ENCODE peak calls at places on chromosomes 3 and 15, in ten cellular contexts. C is activated effector memory CD4-positive, alpha-beta T cell treated with Interleukin-2 at 50 U/mL for 16 hours; Y is GM23338; U is left ventricle myocardium inferior; Z is coronary artery; A is foreskin fibroblast; N is heart left ventricle; F is NCI-H345; B is tibial artery; J is activated naive CD4-positive, alpha-beta T cell treated with anti-CD3 and anti-CD28 coated beads, Interleukin-2, amount 10 ng/mL, durations not matched to agents 7 days and 5 days. E is an unnamed sample.
A peak's percentile ranks its signal among the peaks of the same experiment; 100 is the strongest.

GRCh38 chr3:109117939-109118338 is at the start of gene MORC1:
- DNase-seq in C (no peak), Y (no peak), U (no peak), Z (no peak), A (no peak), N (no peak), F (no peak), B (no peak), J (no peak), E (no peak)

GRCh38 chr3:187064210-187065115 is 74.8 kb downstream of the RPL39L start:
- DNase-seq in C (no peak), Y (peak; percentile 27), U (no peak), Z (no peak), A (peak; percentile 85), N (no peak), F (no peak), B (no peak), J (no peak), E (peak; percentile 40)

GRCh38 chr3:145170101-145170500 is 990.9 kb downstream of the PLOD2 start:
- DNase-seq in C (no peak), Y (no peak), U (no peak), Z (no peak), A (no peak), N (no peak), F (no peak), B (no peak), J (no peak), E (no peak)

GRCh38 chr3:82281205-82281604 is 519.8 kb upstream of the GBE1 start:
- DNase-seq in C (no peak), Y (peak; percentile 41), U (no peak), Z (no peak), A (peak; percentile 15), N (no peak), F (no peak), B (no peak), J (no peak), E (no peak)

GRCh38 chr15:82568986-82569385 is 28.7 kb upstream of the RPS17 start:
- DNase-seq in C (no peak), Y (no peak), U (no peak), Z (no peak), A (no peak), N (no peak), F (no peak), B (no peak), J (no peak), E (no peak)

GRCh38 chr3:127984241-127984975 is 67.8 kb upstream of the SEC61A1 start:
- DNase-seq in C (no peak), Y (no peak), U (no peak), Z (no peak), A (peak; percentile 60), N (no peak), F (no peak), B (no peak), J (no peak), E (peak; percentile 89)

GRCh38 chr15:64894395-64895056 is 17.2 kb upstream of the ANKDD1A start:
- DNase-seq in C (peak; percentile 88), Y (peak; percentile 82), U (no peak), Z (no peak), A (no peak), N (no peak), F (no peak), B (no peak), J (peak; percentile 96), E (no peak)

GRCh38 chr3:170418422-170419300 is at the start of gene CLDN11:
- DNase-seq in C (no peak), Y (peak; percentile 83), U (peak; percentile 40), Z (no peak), A (peak; percentile 87), N (peak; percentile 51), F (peak; percentile 42), B (no peak), J (no peak), E (peak; percentile 93)

GRCh38 chr15:99105516-99106341 is 849 bp downstream of the SYNM start:
- DNase-seq in C (peak; percentile 2), Y (peak; percentile 89), U (peak; percentile 53), Z (peak; percentile 79), A (peak; percentile 83), N (peak; percentile 70), F (peak; percentile 61), B (peak; percentile 40), J (peak; percentile 71), E (peak; percentile 64)

GRCh38 chr3:193842029-193842782 is 249.2 kb downstream of the OPA1 start:
- DNase-seq in C (no peak), Y (no peak), U (no peak), Z (no peak), A (no peak), N (no peak), F (no peak), B (peak; percentile 38), J (no peak), E (no peak)

GRCh38 chr3:46215810-46216414 is 7.8 kb upstream of the CCR1 start:
- DNase-seq in C (no peak), Y (no peak), U (no peak), Z (no peak), A (peak; percentile 44), N (no peak), F (no peak), B (no peak), J (no peak), E (no peak)

GRCh38 chr3:21654662-21655061 is 96.3 kb downstream of the ZNF385D start:
- DNase-seq in C (no peak), Y (no peak), U (no peak), Z (no peak), A (peak; percentile 75), N (no peak), F (no peak), B (no peak), J (no peak), E (no peak)

GRCh38 chr15:66735909-66736305 is 33.9 kb downstream of the SMAD6 start:
- DNase-seq in C (no peak), Y (no peak), U (no peak), Z (no peak), A (peak; percentile 74), N (no peak), F (no peak), B (no peak), J (no peak), E (no peak)

GRCh38 chr3:55297235-55297634 is 189.9 kb downstream of the WNT5A start:
- DNase-seq in C (no peak), Y (no peak), U (no peak), Z (no peak), A (peak; percentile 55), N (no peak), F (no peak), B (no peak), J (no peak), E (no peak)

GRCh38 chr3:185537369-185537970 is 14.9 kb downstream of the LIPH start:
- DNase-seq in C (no peak), Y (peak; percentile 3), U (peak; percentile 41), Z (no peak), A (peak; percentile 78), N (peak; percentile 56), F (no peak), B (peak; percentile 70), J (peak; percentile 49), E (peak; percentile 69)

GRCh38 chr3:130260821-130261402 is 84.6 kb upstream of the COL6A5 start:
- DNase-seq in C (no peak), Y (no peak), U (peak; percentile 24), Z (no peak), A (peak; percentile 19), N (peak; percentile 34), F (no peak), B (no peak), J (no peak), E (no peak)

GRCh38 chr3:188796122-188796631 is 375.6 kb upstream of the TPRG1 start:
- DNase-seq in C (no peak), Y (no peak), U (no peak), Z (no peak), A (peak; percentile 93), N (no peak), F (no peak), B (no peak), J (no peak), E (peak; percentile 76)

GRCh38 chr3:36210840-36211655 is 169.3 kb upstream of the STAC start:
- DNase-seq in C (no peak), Y (no peak), U (no peak), Z (no peak), A (no peak), N (no peak), F (no peak), B (no peak), J (no peak), E (no peak)

GRCh38 chr15:60538129-60538528 is 59.2 kb upstream of the ICE2 start:
- DNase-seq in C (no peak), Y (no peak), U (no peak), Z (no peak), A (no peak), N (no peak), F (no peak), B (no peak), J (no peak), E (no peak)

GRCh38 chr3:18870074-18870640 is 278.2 kb upstream of the KCNH8 start:
- DNase-seq in C (no peak), Y (no peak), U (no peak), Z (no peak), A (no peak), N (no peak), F (no peak), B (no peak), J (no peak), E (no peak)

GRCh38 chr3:64514889-64515288 is 172.9 kb downstream of the ADAMTS9 start:
- DNase-seq in C (no peak), Y (no peak), U (no peak), Z (no peak), A (no peak), N (no peak), F (no peak), B (no peak), J (no peak), E (no peak)

GRCh38 chr3:181699171-181699903 is 12.4 kb upstream of the SOX2 start:
- DNase-seq in C (no peak), Y (peak; percentile 77), U (no peak), Z (no peak), A (no peak), N (no peak), F (no peak), B (no peak), J (no peak), E (no peak)

GRCh38 chr15:94445529-94446160 is 214.3 kb downstream of the MCTP2 start:
- DNase-seq in C (no peak), Y (no peak), U (no peak), Z (no peak), A (no peak), N (no peak), F (no peak), B (no peak), J (no peak), E (no peak)

GRCh38 chr3:157606392-157607197 is 103.4 kb upstream of the VEPH1 start:
- DNase-seq in C (peak; percentile 38), Y (peak; percentile 90), U (peak; percentile 33), Z (no peak), A (peak; percentile 87), N (peak; percentile 54), F (peak; percentile 19), B (peak; percentile 65), J (peak; percentile 70), E (peak; percentile 89)

GRCh38 chr3:157502916-157503620 is at the start of gene VEPH1:
- DNase-seq in C (no peak), Y (peak; percentile 43), U (no peak), Z (no peak), A (peak; percentile 68), N (no peak), F (no peak), B (no peak), J (no peak), E (no peak)

GRCh38 chr15:94523873-94524272 is 292.5 kb downstream of the MCTP2 start:
- DNase-seq in C (no peak), Y (peak; percentile 3), U (no peak), Z (no peak), A (no peak), N (no peak), F (no peak), B (no peak), J (no peak), E (no peak)

GRCh38 chr3:142211034-142211433 is 14.4 kb downstream of the GK5 start:
- DNase-seq in C (no peak), Y (peak; percentile 77), U (no peak), Z (no peak), A (peak; percentile 23), N (no peak), F (no peak), B (no peak), J (no peak), E (no peak)